ENCODE peak calls at places on chromosomes 2 and 18, in eight cellular contexts. Y is foreskin keratinocyte, C is AG04450, F is NCI-H2171 treated with DMSO at 0.1 percent for 48 hours, T is tibial nerve, K is astrocyte of the cerebellum, I is islet precursor cell, J is RPMI8226. A is an unnamed sample.

GRCh38 chr2:69612197-69612596 is 31.3 kb downstream of the AAK1 start:
- DNase-seq in Y (no peak), C (no peak), F (no peak), T (no peak), K (no peak), I (no peak), J (no peak), A (no peak)

GRCh38 chr18:48100712-48101165 is 170.3 kb upstream of the SMAD2 start:
- DNase-seq in Y (no peak), C (no peak), F (peak; percentile 55), T (no peak), K (no peak), I (no peak), J (no peak), A (no peak)

GRCh38 chr2:87403893-87404175 is 344.1 kb upstream of the PLGLB2 start:
- DNase-seq in Y (no peak), C (no peak), F (no peak), T (no peak), K (no peak), I (peak; percentile 35), J (no peak), A (no peak)

GRCh38 chr2:241655516-241656189 is 18.2 kb downstream of the ATG4B start:
- DNase-seq in Y (no peak), C (no peak), F (no peak), T (no peak), K (no peak), I (no peak), J (no peak), A (no peak)

GRCh38 chr2:137689549-137689948 is 274.7 kb upstream of the HNMT start:
- DNase-seq in Y (no peak), C (no peak), F (no peak), T (no peak), K (no peak), I (no peak), J (no peak), A (peak; percentile 1)

GRCh38 chr2:232146294-232146693 is 184.8 kb downstream of the DIS3L2 start:
- DNase-seq in Y (no peak), C (no peak), F (no peak), T (no peak), K (no peak), I (no peak), J (no peak), A (no peak)

GRCh38 chr18:3449702-3450357 is at the start of gene TGIF1:
- DNase-seq in Y (peak; percentile 88), C (no peak), F (peak; percentile 76), T (peak; percentile 82), K (no peak), I (peak; percentile 91), J (peak; percentile 53), A (peak; percentile 76)

GRCh38 chr2:105042189-105042588 is 4.3 kb downstream of the MRPS9 start:
- DNase-seq in Y (no peak), C (no peak), F (peak; percentile 93), T (no peak), K (no peak), I (no peak), J (peak; percentile 97), A (no peak)

GRCh38 chr2:187220100-187220499 is 228.0 kb downstream of the CALCRL start:
- DNase-seq in Y (no peak), C (no peak), F (no peak), T (no peak), K (no peak), I (no peak), J (no peak), A (no peak)

GRCh38 chr2:223735659-223736244 is 101.6 kb downstream of the AP1S3 start:
- DNase-seq in Y (peak; percentile 96), C (peak; percentile 54), F (no peak), T (no peak), K (peak; percentile 65), I (no peak), J (no peak), A (peak; percentile 52)

GRCh38 chr2:173355132-173355865 is 627 bp downstream of the CDCA7 start:
- DNase-seq in Y (peak; percentile 23), C (peak; percentile 24), F (peak; percentile 34), T (no peak), K (peak; percentile 6), I (peak; percentile 83), J (peak; percentile 73), A (peak; percentile 44)

GRCh38 chr2:123434681-123435080 is 590.4 kb upstream of the CNTNAP5 start:
- DNase-seq in Y (no peak), C (no peak), F (no peak), T (no peak), K (no peak), I (no peak), J (no peak), A (no peak)

GRCh38 chr2:116819355-116819754 is 995.1 kb upstream of the DDX18 start:
- DNase-seq in Y (no peak), C (no peak), F (peak; percentile 1), T (no peak), K (no peak), I (no peak), J (no peak), A (no peak)

GRCh38 chr18:3454365-3455089 is 4.6 kb downstream of the TGIF1 start:
- DNase-seq in Y (peak; percentile 27), C (no peak), F (peak; percentile 9), T (peak; percentile 72), K (peak; percentile 60), I (peak; percentile 63), J (peak; percentile 64), A (no peak)

GRCh38 chr2:215410932-215411285 is 25.0 kb downstream of the FN1 start:
- DNase-seq in Y (peak; percentile 69), C (peak; percentile 94), F (no peak), T (no peak), K (peak; percentile 95), I (no peak), J (no peak), A (peak; percentile 81)

GRCh38 chr18:48455555-48456478 is 46.6 kb upstream of the ZBTB7C start:
- DNase-seq in Y (peak; percentile 97), C (peak; percentile 50), F (no peak), T (no peak), K (peak; percentile 97), I (peak; percentile 94), J (peak; percentile 50), A (no peak)

GRCh38 chr2:129400825-129401224 is 578.6 kb upstream of the RAB6C start:
- DNase-seq in Y (no peak), C (no peak), F (peak; percentile 77), T (no peak), K (no peak), I (no peak), J (no peak), A (no peak)

GRCh38 chr2:201984800-201985525 is 48.7 kb upstream of the FZD7 start:
- DNase-seq in Y (no peak), C (no peak), F (peak; percentile 45), T (peak; percentile 15), K (no peak), I (no peak), J (peak; percentile 48), A (no peak)

GRCh38 chr2:96260404-96261260 is 5.2 kb downstream of the TMEM127 start:
- DNase-seq in Y (peak; percentile 51), C (peak; percentile 65), F (peak; percentile 62), T (peak; percentile 51), K (no peak), I (peak; percentile 94), J (peak; percentile 85), A (peak; percentile 88)

GRCh38 chr2:160022162-160022561 is 40.3 kb downstream of the PLA2R1 start:
- DNase-seq in Y (no peak), C (no peak), F (no peak), T (no peak), K (no peak), I (no peak), J (no peak), A (no peak)

GRCh38 chr2:151315381-151315903 is 26.0 kb upstream of the NMI start:
- DNase-seq in Y (no peak), C (no peak), F (peak; percentile 76), T (no peak), K (no peak), I (peak; percentile 56), J (no peak), A (no peak)

GRCh38 chr18:40939636-40940035 is 1015.4 kb upstream of the PIK3C3 start:
- DNase-seq in Y (no peak), C (no peak), F (no peak), T (no peak), K (no peak), I (no peak), J (no peak), A (no peak)

GRCh38 chr2:29189052-29189451 is 73.8 kb downstream of the CLIP4 start:
- DNase-seq in Y (no peak), C (no peak), F (no peak), T (no peak), K (no peak), I (no peak), J (peak; percentile 45), A (no peak)

GRCh38 chr18:44920441-44920840 is 239.8 kb downstream of the SETBP1 start:
- DNase-seq in Y (no peak), C (no peak), F (no peak), T (no peak), K (no peak), I (no peak), J (no peak), A (no peak)